ENCODE peak calls at places on chromosomes 11 and 22, in five cellular contexts. One of them, this sample, is unnamed.

GRCh38 chr22:46625113-46625842 is 5.1 kb downstream of the GRAMD4 start:
- DNase-seq in A549: no peak
- DNase-seq in body of pancreas: no peak
- DNase-seq in AG04449: no peak
- DNase-seq in aorta: peak
- DNase-seq in this sample: no peak

GRCh38 chr22:20107471-20107901 is 8.4 kb upstream of the RANBP1 start:
- DNase-seq in A549: no peak
- DNase-seq in body of pancreas: no peak
- DNase-seq in AG04449: no peak
- DNase-seq in aorta: peak
- DNase-seq in this sample: no peak

GRCh38 chr11:78798567-78799170 is 224.0 kb upstream of the NARS2 start:
- DNase-seq in A549: peak
- DNase-seq in body of pancreas: peak
- DNase-seq in AG04449: no peak
- DNase-seq in aorta: peak
- DNase-seq in this sample: no peak

GRCh38 chr11:64675417-64676252 is 47.4 kb downstream of the NRXN2 start:
- DNase-seq in A549: peak
- DNase-seq in body of pancreas: peak
- DNase-seq in AG04449: peak
- DNase-seq in aorta: peak
- DNase-seq in this sample: no peak

GRCh38 chr22:22044153-22044552 is 61.6 kb upstream of the TOP3B start:
- DNase-seq in A549: no peak
- DNase-seq in body of pancreas: no peak
- DNase-seq in AG04449: no peak
- DNase-seq in aorta: no peak
- DNase-seq in this sample: no peak

GRCh38 chr22:44574057-44574456 is 76.0 kb upstream of the RTL6 start:
- DNase-seq in A549: peak
- DNase-seq in body of pancreas: peak
- DNase-seq in AG04449: peak
- DNase-seq in aorta: no peak
- DNase-seq in this sample: no peak

GRCh38 chr22:25085930-25086901 is 113.4 kb upstream of the CRYBB3 start:
- DNase-seq in A549: no peak
- DNase-seq in body of pancreas: peak
- DNase-seq in AG04449: no peak
- DNase-seq in aorta: peak
- DNase-seq in this sample: no peak

GRCh38 chr22:43289976-43290663 is 53.1 kb downstream of the SCUBE1 start:
- DNase-seq in A549: no peak
- DNase-seq in body of pancreas: no peak
- DNase-seq in AG04449: no peak
- DNase-seq in aorta: peak
- DNase-seq in this sample: no peak

GRCh38 chr22:36833073-36833472 is 16.2 kb upstream of the PVALB start:
- DNase-seq in A549: no peak
- DNase-seq in body of pancreas: no peak
- DNase-seq in AG04449: no peak
- DNase-seq in aorta: no peak
- DNase-seq in this sample: no peak

GRCh38 chr22:27886843-27887151 is 32.3 kb downstream of the PITPNB start:
- DNase-seq in A549: no peak
- DNase-seq in body of pancreas: no peak
- DNase-seq in AG04449: no peak
- DNase-seq in aorta: no peak
- DNase-seq in this sample: no peak

GRCh38 chr11:106076421-106076922 is 675 bp downstream of the KBTBD3 start:
- DNase-seq in A549: no peak
- DNase-seq in body of pancreas: peak
- DNase-seq in AG04449: no peak
- DNase-seq in aorta: no peak
- DNase-seq in this sample: peak

GRCh38 chr11:96052921-96053631 is 129.2 kb upstream of the MTMR2 start:
- DNase-seq in A549: no peak
- DNase-seq in body of pancreas: no peak
- DNase-seq in AG04449: no peak
- DNase-seq in aorta: no peak
- DNase-seq in this sample: no peak

GRCh38 chr11:4464216-4465159 is 15.4 kb downstream of the OR52K2 start:
- DNase-seq in A549: no peak
- DNase-seq in body of pancreas: no peak
- DNase-seq in AG04449: no peak
- DNase-seq in aorta: no peak
- DNase-seq in this sample: no peak

GRCh38 chr11:59142530-59143507 is at the start of gene FAM111A:
- DNase-seq in A549: peak
- DNase-seq in body of pancreas: peak
- DNase-seq in AG04449: peak
- DNase-seq in aorta: peak
- DNase-seq in this sample: peak

GRCh38 chr11:126720539-126721235 is 279.9 kb downstream of the KIRREL3 start:
- DNase-seq in A549: no peak
- DNase-seq in body of pancreas: no peak
- DNase-seq in AG04449: no peak
- DNase-seq in aorta: no peak
- DNase-seq in this sample: no peak

GRCh38 chr11:6733326-6734030 is 38.3 kb downstream of the OR2AG2 start:
- DNase-seq in A549: no peak
- DNase-seq in body of pancreas: no peak
- DNase-seq in AG04449: no peak
- DNase-seq in aorta: no peak
- DNase-seq in this sample: no peak

GRCh38 chr22:30612789-30613188 is 5.8 kb downstream of the TCN2 start:
- DNase-seq in A549: no peak
- DNase-seq in body of pancreas: no peak
- DNase-seq in AG04449: no peak
- DNase-seq in aorta: no peak
- DNase-seq in this sample: no peak

DNA sequence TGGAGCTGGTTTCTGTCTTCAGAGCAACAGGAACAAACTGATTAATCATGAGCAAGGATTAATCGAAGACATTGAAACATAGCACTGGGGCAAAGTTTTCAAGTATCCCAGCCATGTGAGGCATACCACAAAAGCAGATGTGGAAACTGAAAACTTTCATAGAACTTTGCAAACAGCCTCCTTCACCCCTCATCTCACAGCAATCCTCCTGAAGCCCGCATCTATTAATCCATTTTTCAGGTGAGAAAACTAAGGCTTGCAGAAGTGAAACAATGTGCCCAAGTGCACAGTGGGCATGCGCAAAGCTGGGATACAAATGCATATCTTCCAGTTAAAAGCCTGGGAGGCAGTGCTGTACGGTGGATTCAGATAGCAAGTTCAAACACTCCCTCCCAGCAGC is 58.6 kb upstream of the HMGXB4 start:
- DNase-seq in A549: no peak
- DNase-seq in body of pancreas: no peak
- DNase-seq in AG04449: no peak
- DNase-seq in aorta: no peak
- DNase-seq in this sample: no peak
- H3K4me3 ChIP-seq in A549: no peak
- H3K4me3 ChIP-seq in body of pancreas: no peak
- H3K4me3 ChIP-seq in AG04449: no peak
- H3K4me3 ChIP-seq in aorta: no peak
- H3K4me3 ChIP-seq in this sample: no peak

GRCh38 chr11:1482581-1483444 is 3.8 kb downstream of the MOB2 start:
- DNase-seq in A549: no peak
- DNase-seq in body of pancreas: no peak
- DNase-seq in AG04449: no peak
- DNase-seq in aorta: peak
- DNase-seq in this sample: no peak

GRCh38 chr11:1485504-1485885 is 1.1 kb downstream of the MOB2 start:
- DNase-seq in A549: no peak
- DNase-seq in body of pancreas: no peak
- DNase-seq in AG04449: no peak
- DNase-seq in aorta: peak
- DNase-seq in this sample: no peak

GRCh38 chr11:1483445-1483961 is 3.1 kb downstream of the MOB2 start:
- DNase-seq in A549: no peak
- DNase-seq in body of pancreas: no peak
- DNase-seq in AG04449: no peak
- DNase-seq in aorta: peak
- DNase-seq in this sample: no peak

GRCh38 chr11:1484716-1485503 is 1.7 kb downstream of the MOB2 start:
- DNase-seq in A549: no peak
- DNase-seq in body of pancreas: no peak
- DNase-seq in AG04449: no peak
- DNase-seq in aorta: peak
- DNase-seq in this sample: no peak

GRCh38 chr11:1484061-1484671 is 2.4 kb downstream of the MOB2 start:
- DNase-seq in A549: no peak
- DNase-seq in body of pancreas: no peak
- DNase-seq in AG04449: no peak
- DNase-seq in aorta: peak
- DNase-seq in this sample: no peak
- H3K4me3 ChIP-seq in A549: no peak
- H3K4me3 ChIP-seq in body of pancreas: no peak
- H3K4me3 ChIP-seq in AG04449: no peak
- H3K4me3 ChIP-seq in aorta: no peak
- H3K4me3 ChIP-seq in this sample: no peak

DNA sequence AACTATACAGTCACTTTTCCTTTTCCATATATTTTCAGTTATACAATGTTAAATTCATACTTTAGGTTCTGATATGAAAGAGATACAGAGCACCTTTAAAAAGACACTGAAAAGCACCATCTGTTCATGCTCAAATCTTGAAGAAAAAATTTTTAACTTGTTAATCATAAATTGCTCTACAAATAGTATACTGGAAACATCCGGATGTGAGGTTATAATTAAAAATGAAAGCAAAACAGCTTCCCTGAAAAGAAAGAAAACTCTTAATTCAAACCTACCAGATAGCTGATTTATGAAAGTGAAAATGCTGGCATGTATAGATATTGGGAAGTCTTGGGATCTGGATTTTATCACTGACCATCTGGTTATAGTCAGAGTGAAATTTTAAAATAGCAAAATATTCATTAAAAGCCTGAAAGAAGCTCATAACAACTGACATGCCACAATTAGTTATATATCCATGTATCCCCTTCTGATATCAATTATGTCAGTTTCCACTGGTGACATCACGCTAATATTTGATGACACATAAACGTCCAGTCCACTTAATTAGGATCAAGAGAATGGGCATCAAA is 740.0 kb downstream of the DLG2 start:
- DNase-seq in A549: no peak
- DNase-seq in body of pancreas: no peak
- DNase-seq in AG04449: no peak
- DNase-seq in aorta: no peak
- DNase-seq in this sample: no peak
- H3K4me3 ChIP-seq in A549: no peak
- H3K4me3 ChIP-seq in body of pancreas: no peak
- H3K4me3 ChIP-seq in AG04449: no peak
- H3K4me3 ChIP-seq in aorta: no peak
- H3K4me3 ChIP-seq in this sample: no peak

GRCh38 chr11:112166561-112166960 is 611 bp upstream of the TEX12 start:
- DNase-seq in A549: no peak
- DNase-seq in body of pancreas: no peak
- DNase-seq in AG04449: no peak
- DNase-seq in aorta: no peak
- DNase-seq in this sample: no peak

GRCh38 chr11:112165049-112165448 is 1.2 kb upstream of the IL18 start:
- DNase-seq in A549: no peak
- DNase-seq in body of pancreas: no peak
- DNase-seq in AG04449: no peak
- DNase-seq in aorta: no peak
- DNase-seq in this sample: no peak

GRCh38 chr11:112162761-112163669 is 879 bp downstream of the IL18 start:
- DNase-seq in A549: no peak
- DNase-seq in body of pancreas: no peak
- DNase-seq in AG04449: peak
- DNase-seq in aorta: no peak
- DNase-seq in this sample: no peak

GRCh38 chr11:112161012-112161411 is 2.9 kb downstream of the IL18 start:
- DNase-seq in A549: no peak
- DNase-seq in body of pancreas: no peak
- DNase-seq in AG04449: no peak
- DNase-seq in aorta: no peak
- DNase-seq in this sample: no peak

GRCh38 chr11:112163875-112164521 is at the start of gene IL18:
- DNase-seq in A549: peak
- DNase-seq in body of pancreas: peak
- DNase-seq in AG04449: no peak
- DNase-seq in aorta: no peak
- DNase-seq in this sample: no peak
- H3K4me3 ChIP-seq in A549: peak
- H3K4me3 ChIP-seq in body of pancreas: peak
- H3K4me3 ChIP-seq in AG04449: no peak
- H3K4me3 ChIP-seq in aorta: no peak
- H3K4me3 ChIP-seq in this sample: no peak

GRCh38 chr11:89626366-89626765 is 83.7 kb upstream of the TRIM77 start:
- DNase-seq in A549: no peak
- DNase-seq in body of pancreas: no peak
- DNase-seq in AG04449: no peak
- DNase-seq in aorta: no peak
- DNase-seq in this sample: no peak
- H3K4me3 ChIP-seq in A549: no peak
- H3K4me3 ChIP-seq in body of pancreas: no peak
- H3K4me3 ChIP-seq in AG04449: no peak
- H3K4me3 ChIP-seq in aorta: no peak
- H3K4me3 ChIP-seq in this sample: no peak